ENCODE peak calls at places on chromosome 12, in ten cellular contexts. M is NCI-H1694 treated with DMSO at 0.1 percent for 48 hours, U is body of pancreas, W is posterior cingulate gyrus, A is IMR-90, X is NB4, N is NCI-H526 treated with DMSO at 0.1 percent for 48 hours, J is A549, Y is amniotic stem cell, D is astrocyte. C is an unnamed sample.

GRCh38 chr12:176321-177181 is 37.4 kb downstream of the SLC6A12 start:
- DNase-seq in A (peak), D (peak), J (no peak), X (peak), Y (no peak), W (no peak), N (no peak), M (peak), U (peak), C (no peak)

GRCh38 chr12:13348464-13348863 is 151.9 kb downstream of the EMP1 start:
- DNase-seq in N (no peak), J (no peak), M (no peak), X (no peak), Y (no peak), D (no peak), U (no peak), W (no peak), A (no peak), C (no peak)

GRCh38 chr12:130198026-130198662 is 35.9 kb downstream of the FZD10 start:
- DNase-seq in M (no peak), X (no peak), J (no peak), A (no peak), W (no peak), U (no peak), N (no peak), Y (no peak), D (no peak), C (no peak)

GRCh38 chr12:57895337-57896138 is 45.8 kb upstream of the ATP23 start:
- DNase-seq in N (no peak), A (peak), D (no peak), X (no peak), W (no peak), Y (no peak), J (no peak), U (no peak), M (no peak), C (no peak)

GRCh38 chr12:107929436-107929835 is 154.9 kb downstream of the ASCL4 start:
- DNase-seq in M (peak), Y (no peak), W (no peak), A (peak), X (peak), D (peak), N (peak), J (peak), U (no peak), C (peak)

GRCh38 chr12:83826112-83826511 is 1086.5 kb downstream of the SLC6A15 start:
- DNase-seq in M (no peak), Y (peak), X (peak), N (no peak), D (no peak), W (no peak), U (peak), A (peak), J (no peak), C (peak)

GRCh38 chr12:97556201-97556824 is 93.7 kb downstream of the RMST start:
- DNase-seq in U (no peak), J (no peak), X (no peak), D (peak), M (no peak), Y (no peak), N (no peak), W (no peak), A (no peak), C (peak)

GRCh38 chr12:52149651-52150241 is 42.1 kb downstream of the KRT80 start:
- DNase-seq in Y (no peak), D (no peak), W (no peak), M (no peak), J (no peak), N (no peak), U (no peak), A (no peak), X (no peak), C (no peak)

GRCh38 chr12:2682301-2683282 is 112.2 kb upstream of the FKBP4 start:
- DNase-seq in M (peak), X (peak), W (no peak), Y (no peak), D (peak), U (peak), A (peak), J (peak), N (peak), C (no peak)

GRCh38 chr12:117577122-117577657 is 215.8 kb upstream of the NOS1 start:
- DNase-seq in X (no peak), W (no peak), Y (no peak), M (no peak), A (no peak), J (no peak), N (no peak), D (no peak), U (no peak), C (no peak)